ENCODE peak calls at places on chromosomes 2 and 18, in eight cellular contexts. A is PC-9, V is keratinocyte, F is GM23338, B is astrocyte, R is fibroblast of lung, Y is neural progenitor cell, M is PC-3. U is an unnamed sample.

GRCh38 chr2:154158101-154158500 is 286.4 kb downstream of the GALNT13 start:
- DNase-seq in Y (no peak), R (no peak), M (no peak), F (no peak), V (no peak), B (no peak), A (no peak), U (no peak)

GRCh38 chr2:212940816-212941215 is 210.6 kb downstream of the IKZF2 start:
- DNase-seq in V (peak), Y (peak), B (peak), M (peak), F (peak), R (peak), A (peak), U (peak)

GRCh38 chr2:24461685-24462084 is 29.4 kb upstream of the NCOA1 start:
- DNase-seq in A (no peak), Y (peak), F (no peak), M (no peak), V (no peak), B (no peak), R (peak), U (no peak)

GRCh38 chr18:76495435-76496199 is 575 bp upstream of the ZNF516 start:
- DNase-seq in F (peak), B (peak), R (peak), V (no peak), A (peak), Y (peak), M (no peak), U (peak)

GRCh38 chr2:172790404-172790803 is 54.8 kb downstream of the RAPGEF4 start:
- DNase-seq in B (no peak), Y (no peak), R (no peak), A (no peak), F (no peak), M (no peak), V (no peak), U (no peak)

GRCh38 chr2:148590613-148591012 is 53.9 kb upstream of the EPC2 start:
- DNase-seq in M (peak), F (no peak), R (no peak), A (no peak), B (no peak), V (no peak), Y (no peak), U (no peak)

GRCh38 chr18:44185981-44186380 is 494.7 kb upstream of the SETBP1 start:
- DNase-seq in M (no peak), B (peak), A (no peak), R (peak), Y (no peak), V (no peak), F (no peak), U (peak)

GRCh38 chr18:55444496-55444895 is 143.5 kb downstream of the TCF4 start:
- DNase-seq in B (peak), A (no peak), M (no peak), V (no peak), F (no peak), Y (no peak), R (peak), U (no peak)

GRCh38 chr2:105099153-105099552 is 61.3 kb downstream of the MRPS9 start:
- DNase-seq in F (no peak), B (no peak), V (no peak), Y (no peak), A (no peak), R (no peak), M (no peak), U (no peak)

GRCh38 chr2:205438241-205438640 is 244.1 kb upstream of the NRP2 start:
- DNase-seq in F (no peak), A (no peak), M (no peak), B (no peak), R (no peak), Y (no peak), V (no peak), U (no peak)

GRCh38 chr2:12050381-12050780 is 303.9 kb downstream of the LPIN1 start:
- DNase-seq in Y (no peak), A (no peak), M (peak), B (peak), V (no peak), F (no peak), R (peak), U (no peak)
- TF ChIP-seq CTCF in Y (no peak), A (no peak), M (peak), B (peak), V (no peak), F (no peak), R (peak), U (no peak)

DNA sequence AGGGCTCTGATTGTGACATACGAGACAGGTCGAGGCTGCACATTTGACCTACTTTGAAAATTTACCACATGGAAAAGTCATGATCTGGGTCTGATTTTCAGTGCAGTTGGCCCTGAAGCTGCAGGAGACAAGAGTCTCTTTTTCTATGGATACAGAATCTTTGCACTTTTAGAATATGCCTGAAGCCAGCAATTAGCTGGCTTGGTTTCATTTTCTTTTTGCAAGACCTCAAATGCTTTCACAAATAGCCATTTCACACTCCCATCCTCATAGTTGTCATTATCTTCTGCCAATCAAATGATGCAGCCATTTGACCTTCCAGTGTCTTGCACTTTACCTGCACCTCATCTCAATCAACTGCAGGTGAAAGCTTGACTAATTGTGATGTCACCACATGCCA is 59.0 kb downstream of the GPR39 start:
- DNase-seq in F (no peak), Y (no peak), A (no peak), B (no peak), V (no peak), R (no peak), M (no peak), U (no peak)
- H3K27ac ChIP-seq in F (no peak), Y (no peak), A (no peak), B (no peak), V (no peak), R (no peak), M (no peak), U (no peak)

DNA sequence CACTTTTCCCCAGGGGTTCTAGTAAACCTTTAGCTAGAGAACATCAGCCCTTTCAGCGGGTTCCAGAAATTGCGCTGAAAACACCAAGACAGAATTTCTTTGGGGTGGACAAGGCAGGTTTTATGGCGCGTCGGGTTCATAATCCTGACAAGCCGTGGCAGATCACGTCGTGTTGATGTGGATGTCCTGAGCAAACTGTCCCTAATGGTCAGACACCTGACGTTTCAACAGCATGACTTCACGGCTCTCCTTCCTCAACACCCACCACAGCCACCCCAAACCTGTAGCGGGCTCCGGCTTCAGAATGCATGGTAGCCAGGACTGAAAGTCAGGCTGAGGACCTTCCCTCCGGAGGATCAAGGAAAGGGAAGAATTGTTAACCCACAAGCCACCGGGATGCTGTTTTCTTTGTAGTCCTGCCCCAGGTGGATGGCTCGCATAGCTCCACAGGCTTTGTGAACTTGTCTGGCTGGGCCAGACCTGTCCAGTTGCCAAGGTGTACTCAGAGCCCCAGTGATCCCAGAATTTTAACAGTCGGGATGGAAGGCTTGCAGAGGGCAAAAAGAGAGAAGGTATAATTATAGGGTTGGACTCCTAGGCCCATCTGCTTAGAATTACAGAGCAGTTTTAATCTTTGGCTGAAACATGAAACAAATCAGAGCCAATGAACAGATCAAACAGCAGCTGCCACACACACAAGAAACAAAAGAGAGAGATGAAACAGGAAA is 1.5 kb downstream of the APCDD1 start:
- DNase-seq in R (no peak), V (no peak), F (peak), B (no peak), M (no peak), A (no peak), Y (peak), U (no peak)
- TF ChIP-seq EZH2 in R (peak), V (peak), F (peak), B (no peak), M (no peak), A (no peak), Y (no peak), U (no peak)

GRCh38 chr2:166726525-166726924 is 161.8 kb upstream of the XIRP2 start:
- DNase-seq in V (no peak), M (no peak), R (no peak), A (no peak), F (no peak), B (no peak), Y (no peak), U (no peak)
- TF ChIP-seq CTCF in V (no peak), M (no peak), R (no peak), A (no peak), F (no peak), B (no peak), Y (no peak), U (no peak)

GRCh38 chr2:32594573-32594972 is 33.3 kb upstream of the TTC27 start:
- DNase-seq in Y (no peak), B (no peak), M (no peak), V (no peak), A (no peak), F (no peak), R (no peak), U (no peak)

DNA sequence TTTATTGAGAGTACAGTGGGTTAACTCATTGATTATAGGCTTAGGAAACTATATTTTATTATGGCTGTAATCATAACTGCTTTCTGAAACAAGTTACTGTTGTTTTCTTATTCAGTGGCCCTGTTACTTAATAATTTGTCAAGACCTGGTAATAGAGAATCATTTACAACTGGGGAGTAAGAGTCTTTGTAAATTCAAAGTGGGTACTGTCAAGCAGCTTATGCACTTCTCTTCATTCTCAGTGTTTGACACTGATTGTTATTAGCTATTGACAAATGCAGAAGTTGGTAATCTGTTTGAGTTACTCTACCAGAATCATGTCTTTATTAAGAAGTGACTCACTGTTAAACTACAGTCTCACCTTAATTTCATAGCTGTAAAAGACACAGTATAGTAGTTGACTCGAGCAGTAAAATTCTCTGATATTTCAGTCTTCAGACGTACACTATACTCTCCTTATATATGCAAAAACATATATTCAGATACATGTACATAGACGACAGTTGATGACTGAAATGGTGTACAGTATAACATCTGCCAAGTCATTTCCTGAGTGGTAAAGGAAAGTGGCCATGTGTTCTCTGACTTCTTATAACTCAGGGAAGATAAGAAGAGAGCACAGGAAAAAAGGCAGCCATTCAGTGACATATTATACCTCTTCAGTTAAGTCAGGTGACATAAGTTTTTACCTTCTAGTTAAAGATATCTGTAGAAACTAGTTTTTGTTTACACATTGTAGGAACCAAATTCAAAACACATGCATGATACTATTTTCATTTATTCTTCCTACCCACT is 36.0 kb upstream of the TTC27 start:
- DNase-seq in B (peak), M (peak), R (peak), A (no peak), F (no peak), V (no peak), Y (no peak), U (no peak)
- H3K27ac ChIP-seq in B (no peak), M (no peak), R (no peak), A (no peak), F (no peak), V (no peak), Y (no peak), U (no peak)

GRCh38 chr2:218992196-218992595 is 1.0 kb downstream of the CRYBA2 start:
- DNase-seq in R (no peak), A (no peak), F (no peak), Y (no peak), V (no peak), M (no peak), B (no peak), U (no peak)
- TF ChIP-seq EZH2 in R (no peak), A (no peak), F (peak), Y (no peak), V (no peak), M (no peak), B (no peak), U (no peak)

U was measured in A673.